ENCODE peak calls at places on chromosomes 11 and 22, in six cellular contexts. V is IMR-90, X is neuronal stem cell, C is H9, F is mesendoderm, B is H1. A is an unnamed sample.

GRCh38 chr11:119479685-119480275 is 56.8 kb upstream of the THY1 start:
- DNase-seq in B (peak; percentile 52), V (peak; percentile 65), C (peak; percentile 74), F (peak; percentile 88), X (no peak), A (peak; percentile 37)

GRCh38 chr11:57434640-57435546 is 8.0 kb upstream of the SLC43A3 start:
- DNase-seq in B (no peak), X (no peak), C (no peak), F (no peak), V (peak; percentile 97), A (peak; percentile 69)

GRCh38 chr11:70699294-70700221 is 301.2 kb downstream of the CTTN start:
- DNase-seq in X (peak; percentile 33), V (no peak), B (no peak), C (peak; percentile 80), F (peak; percentile 79), A (peak; percentile 1)

GRCh38 chr11:59173080-59173963 is 1.4 kb downstream of the DTX4 start:
- DNase-seq in F (peak; percentile 82), X (no peak), V (peak; percentile 30), B (peak; percentile 69), C (peak; percentile 71), A (peak; percentile 73)

GRCh38 chr11:78251083-78251699 is 62.5 kb downstream of the USP35 start:
- DNase-seq in C (no peak), V (peak; percentile 46), X (no peak), B (no peak), F (no peak), A (no peak)

GRCh38 chr22:46142548-46143490 is 7.5 kb upstream of the PPARA start:
- DNase-seq in C (no peak), X (no peak), V (no peak), F (no peak), B (no peak), A (no peak)

GRCh38 chr11:102709211-102709980 is 3.8 kb upstream of the MMP27 start:
- DNase-seq in C (no peak), B (no peak), V (no peak), X (no peak), F (no peak), A (no peak)

GRCh38 chr22:21661991-21662390 is 3.8 kb upstream of the PPIL2 start:
- DNase-seq in X (no peak), V (no peak), B (no peak), C (no peak), F (no peak), A (no peak)

GRCh38 chr22:36386351-36386899 is 1.3 kb downstream of the MYH9 start:
- DNase-seq in V (no peak), X (no peak), C (no peak), F (no peak), B (no peak), A (peak; percentile 65)

GRCh38 chr11:56013805-56014204 is 13.6 kb upstream of the OR5AS1 start:
- DNase-seq in V (no peak), F (no peak), C (no peak), X (no peak), B (no peak), A (no peak)

GRCh38 chr11:72758690-72759389 is 6.6 kb upstream of the ARAP1 start:
- DNase-seq in B (no peak), X (no peak), V (peak; percentile 96), F (no peak), C (no peak), A (peak; percentile 33)

GRCh38 chr11:72230764-72231365 is 6.3 kb downstream of the INPPL1 start:
- DNase-seq in F (no peak), V (no peak), X (no peak), B (no peak), C (no peak), A (no peak)

GRCh38 chr22:24181088-24181995 is at the start of gene SUSD2:
- DNase-seq in B (peak; percentile 70), X (no peak), C (peak; percentile 71), F (peak; percentile 53), V (no peak), A (peak; percentile 81)

GRCh38 chr22:33126881-33127280 is 68.7 kb upstream of the SYN3 start:
- DNase-seq in B (no peak), C (peak; percentile 38), X (peak; percentile 23), F (peak; percentile 76), V (no peak), A (peak; percentile 58)

GRCh38 chr11:113874096-113874919 is 1.1 kb downstream of the USP28 start:
- DNase-seq in F (peak; percentile 49), C (no peak), V (peak; percentile 1), B (no peak), X (no peak), A (no peak)

GRCh38 chr22:19630614-19631013 is 83.7 kb upstream of the SEPTIN5 start:
- DNase-seq in B (no peak), F (no peak), X (no peak), C (no peak), V (no peak), A (no peak)

GRCh38 chr11:48210052-48210451 is 6.6 kb upstream of the OR4B1 start:
- DNase-seq in F (no peak), C (peak; percentile 29), B (no peak), V (peak; percentile 17), X (no peak), A (no peak)

GRCh38 chr11:121589946-121590537 is 137.3 kb upstream of the SORL1-AS1 start:
- DNase-seq in V (no peak), C (no peak), X (no peak), F (no peak), B (no peak), A (no peak)

GRCh38 chr22:50215297-50216049 is 14.7 kb downstream of the SELENOO start:
- DNase-seq in F (no peak), C (no peak), X (no peak), V (no peak), B (no peak), A (no peak)

GRCh38 chr22:46777609-46777970 is 15.1 kb downstream of the TBC1D22A start:
- DNase-seq in X (no peak), V (no peak), C (no peak), B (no peak), F (no peak), A (no peak)

GRCh38 chr22:36294293-36294620 is 41.3 kb downstream of the APOL1 start:
- DNase-seq in V (no peak), F (no peak), X (no peak), C (no peak), B (no peak), A (no peak)

GRCh38 chr11:65611758-65612603 is 2.0 kb downstream of the MAP3K11 start:
- DNase-seq in C (no peak), F (peak; percentile 36), B (no peak), V (peak; percentile 26), X (no peak), A (no peak)

GRCh38 chr11:65609236-65609635 is 4.8 kb downstream of the MAP3K11 start:
- DNase-seq in F (no peak), C (no peak), V (no peak), X (no peak), B (no peak), A (no peak)

GRCh38 chr11:65612691-65613090 is 1.3 kb downstream of the MAP3K11 start:
- DNase-seq in C (no peak), X (no peak), F (no peak), V (no peak), B (no peak), A (no peak)

GRCh38 chr11:65609711-65610110 is 4.3 kb downstream of the MAP3K11 start:
- DNase-seq in V (no peak), X (no peak), B (no peak), F (no peak), C (no peak), A (no peak)

GRCh38 chr11:65611028-65611757 is 2.8 kb downstream of the MAP3K11 start:
- DNase-seq in V (no peak), C (no peak), B (no peak), F (peak; percentile 55), X (no peak), A (no peak)
- H2AK5ac ChIP-seq in V (no peak overlapping the region), C (no peak overlapping the region), B (no peak overlapping the region), F (no peak overlapping the region), X (no peak overlapping the region), A (no peak overlapping the region)

GRCh38 chr11:112290462-112290894 is 29.8 kb upstream of the PLET1 start:
- DNase-seq in X (no peak), V (no peak), B (no peak), C (no peak), F (peak; percentile 69), A (no peak)

GRCh38 chr11:112291191-112291590 is 30.5 kb upstream of the PLET1 start:
- DNase-seq in V (no peak), X (no peak), B (no peak), F (no peak), C (no peak), A (no peak)

GRCh38 chr11:112285918-112286317 is 25.3 kb upstream of the PLET1 start:
- DNase-seq in F (peak; percentile 26), B (no peak), V (peak; percentile 68), X (no peak), C (no peak), A (no peak)

GRCh38 chr11:112289588-112290461 is 29.2 kb upstream of the PLET1 start:
- DNase-seq in V (peak; percentile 35), F (peak; percentile 69), C (peak; percentile 85), X (peak; percentile 53), B (peak; percentile 94), A (peak; percentile 40)

DNA sequence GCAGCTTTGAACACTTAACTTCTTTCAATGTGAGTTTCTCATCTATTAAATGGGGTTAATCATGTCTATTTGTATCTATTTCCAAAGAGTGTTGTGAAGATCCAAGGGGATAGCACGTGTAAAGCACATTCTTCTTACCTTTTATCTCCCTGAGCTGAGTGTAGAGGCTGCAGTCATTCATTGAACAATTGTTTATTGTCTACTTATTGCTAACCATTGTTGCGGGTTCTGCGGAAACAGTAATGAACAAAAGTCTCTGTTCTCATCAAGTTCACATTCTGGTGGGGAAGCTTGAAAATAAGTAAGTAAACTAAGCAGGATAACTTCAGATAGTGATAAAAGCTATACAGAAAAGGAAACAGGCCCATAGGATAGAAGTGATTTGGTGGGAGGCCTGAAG is 27.4 kb upstream of the PLET1 start:
- DNase-seq in V (no peak), X (no peak), B (no peak), C (no peak), F (no peak), A (no peak)
- H2BK120ac ChIP-seq in V (no peak overlapping the region), X (no peak overlapping the region), B (no peak overlapping the region), C (no peak overlapping the region), F (no peak overlapping the region), A (no peak overlapping the region)

DNA sequence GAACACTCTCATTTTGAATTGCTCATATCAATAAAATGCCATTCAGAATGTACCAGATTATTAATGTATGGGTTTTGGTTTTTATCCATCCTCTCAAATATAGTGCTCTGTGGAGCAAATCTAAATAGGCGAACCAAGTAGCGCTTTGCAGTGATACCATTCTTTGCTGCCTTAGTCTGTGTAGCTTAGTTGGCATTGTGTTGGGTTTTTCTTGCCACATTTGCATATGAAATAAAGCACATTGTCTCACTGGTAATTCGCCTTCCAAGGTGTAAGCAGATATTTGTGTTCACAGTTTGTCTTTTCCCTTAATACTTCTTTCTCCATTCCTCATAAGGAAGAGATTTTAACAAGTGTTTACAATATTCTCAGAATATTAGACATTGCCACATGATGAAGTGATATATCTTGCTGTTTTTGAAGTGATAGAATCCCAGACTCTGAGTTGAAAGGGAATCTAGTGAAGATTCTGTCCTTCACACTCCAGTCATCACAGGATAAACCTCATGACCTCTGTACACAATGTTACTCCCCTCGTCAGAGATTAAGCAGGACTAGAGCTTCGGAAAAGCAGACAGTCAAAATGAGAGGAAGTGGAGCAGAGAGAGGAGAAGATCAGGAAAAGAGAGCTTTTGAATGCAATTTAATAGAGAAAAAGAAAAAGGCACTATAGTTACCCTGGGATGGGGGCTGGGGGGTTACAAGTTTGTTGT is 16.5 kb downstream of the C11orf91 start:
- DNase-seq in B (no peak), V (no peak), F (no peak), C (no peak), X (no peak), A (no peak)
- H3K23ac ChIP-seq in B (no peak overlapping the region), V (no peak overlapping the region), F (no peak overlapping the region), C (no peak overlapping the region), X (no peak overlapping the region), A (no peak overlapping the region)

GRCh38 chr11:86559311-86559945 is 113.0 kb downstream of the ME3 start:
- DNase-seq in V (peak; percentile 78), X (no peak), C (no peak), B (no peak), F (peak; percentile 85), A (peak; percentile 86)
- H2AK5ac ChIP-seq in V (peak overlapping the region; percentile 9), X (no peak overlapping the region), C (no peak overlapping the region), B (no peak overlapping the region), F (no peak overlapping the region), A (peak overlapping the region; percentile 20)